ENCODE peak calls at places on chromosomes 7 and 10, in ten cellular contexts. X, M, J, Z, S, E, I, F, R and N are unnamed samples.

GRCh38 chr7:18064242-18064838 is 36.7 kb upstream of the PRPS1L1 start:
- DNase-seq in E (no peak), X (no peak), S (no peak), J (peak), Z (no peak), M (no peak), R (peak), F (no peak), I (no peak), N (no peak)

GRCh38 chr10:28785018-28785417 is 107.7 kb downstream of the BAMBI start:
- DNase-seq in M (no peak), X (no peak), E (no peak), F (no peak), J (no peak), R (no peak), Z (no peak), S (no peak), I (no peak), N (no peak)

GRCh38 chr10:59225211-59225610 is 48.8 kb downstream of the PHYHIPL start:
- DNase-seq in Z (no peak), F (no peak), S (no peak), M (no peak), X (no peak), E (no peak), I (no peak), J (no peak), R (no peak), N (no peak)

GRCh38 chr7:66664590-66665293 is 36.1 kb downstream of the KCTD7 start:
- DNase-seq in X (no peak), S (no peak), R (no peak), F (no peak), I (no peak), M (no peak), J (no peak), E (no peak), Z (no peak), N (no peak)

GRCh38 chr10:7350541-7351195 is 60.2 kb downstream of the SFMBT2 start:
- DNase-seq in Z (no peak), X (no peak), I (no peak), R (no peak), S (no peak), E (no peak), M (no peak), J (no peak), F (no peak), N (no peak)

GRCh38 chr7:70608229-70608628 is 523.7 kb upstream of the GALNT17 start:
- DNase-seq in I (no peak), M (no peak), X (no peak), F (no peak), J (no peak), S (no peak), Z (no peak), R (peak), E (no peak), N (no peak)

GRCh38 chr7:116455499-116455898 is 44.0 kb upstream of the CAV2 start:
- DNase-seq in I (no peak), J (no peak), X (no peak), Z (no peak), M (no peak), E (no peak), S (no peak), F (no peak), R (no peak), N (no peak)

GRCh38 chr10:94429049-94429707 is 26.8 kb downstream of the TBC1D12 start:
- DNase-seq in Z (no peak), I (no peak), X (peak), F (no peak), R (peak), M (peak), S (no peak), E (no peak), J (no peak), N (no peak)

GRCh38 chr7:34135924-34136323 is 230.6 kb downstream of the BMPER start:
- DNase-seq in I (no peak), F (no peak), E (no peak), R (no peak), S (no peak), X (no peak), M (no peak), Z (no peak), J (no peak), N (no peak)

GRCh38 chr10:133438711-133439273 is 14.4 kb upstream of the SPRN start:
- DNase-seq in S (peak), I (peak), Z (no peak), F (no peak), J (peak), M (no peak), E (peak), R (peak), X (no peak), N (peak)

GRCh38 chr10:132688580-132689420 is 97.1 kb downstream of the NKX6-2 start:
- DNase-seq in E (no peak), I (no peak), Z (no peak), R (no peak), X (no peak), M (no peak), S (no peak), J (no peak), F (no peak), N (no peak)

GRCh38 chr10:60757422-60757895 is 20.8 kb upstream of the CDK1 start:
- DNase-seq in J (peak), R (peak), M (no peak), S (no peak), I (no peak), E (no peak), F (no peak), Z (no peak), X (no peak), N (no peak)

GRCh38 chr7:73304071-73304470 is 4.6 kb downstream of the NSUN5 start:
- DNase-seq in X (no peak), M (no peak), Z (no peak), R (no peak), F (no peak), J (no peak), E (no peak), S (no peak), I (no peak), N (no peak)

GRCh38 chr7:92075455-92076158 is 58.7 kb downstream of the CYP51A1 start:
- DNase-seq in J (no peak), S (peak), E (no peak), Z (no peak), X (no peak), M (no peak), F (no peak), I (no peak), R (no peak), N (no peak)

GRCh38 chr7:139105037-139105382 is 4.5 kb downstream of the ZC3HAV1 start:
- DNase-seq in J (no peak), F (no peak), E (peak), X (no peak), Z (no peak), S (no peak), I (no peak), R (no peak), M (no peak), N (no peak)